ENCODE peak calls at places on chromosome 19, in four cellular contexts. One of them, this sample, is unnamed.

GRCh38 chr19:2231621-2232221 is 4.4 kb downstream of the PLEKHJ1 start:
- DNase-seq in effector memory CD4-positive, alpha-beta T cell: no peak
- DNase-seq in G401: peak; percentile 17
- DNase-seq in stimulated activated CD8-positive, alpha-beta memory T cell treated with anti-CD3 and anti-CD28 coated beads, Interleukin-2, amount 100 ng/mL, for 48 hours: no peak
- DNase-seq in this sample: no peak

GRCh38 chr19:53467503-53468262 is at the start of gene ZNF813:
- DNase-seq in G401: peak; percentile 81
- DNase-seq in stimulated activated CD8-positive, alpha-beta memory T cell treated with anti-CD3 and anti-CD28 coated beads, Interleukin-2, amount 100 ng/mL, for 48 hours: peak; percentile 96
- DNase-seq in effector memory CD4-positive, alpha-beta T cell: peak; percentile 92
- DNase-seq in this sample: peak; percentile 89

GRCh38 chr19:340620-341385 is 3.8 kb downstream of the MIER2 start:
- DNase-seq in G401: no peak
- DNase-seq in effector memory CD4-positive, alpha-beta T cell: no peak
- DNase-seq in stimulated activated CD8-positive, alpha-beta memory T cell treated with anti-CD3 and anti-CD28 coated beads, Interleukin-2, amount 100 ng/mL, for 48 hours: no peak
- DNase-seq in this sample: no peak

GRCh38 chr19:7177926-7178325 is 108.4 kb downstream of the ZNF557 start:
- DNase-seq in stimulated activated CD8-positive, alpha-beta memory T cell treated with anti-CD3 and anti-CD28 coated beads, Interleukin-2, amount 100 ng/mL, for 48 hours: no peak
- DNase-seq in effector memory CD4-positive, alpha-beta T cell: no peak
- DNase-seq in G401: no peak
- DNase-seq in this sample: no peak

GRCh38 chr19:48095637-48096175 is 14.9 kb downstream of the PLA2G4C start:
- DNase-seq in stimulated activated CD8-positive, alpha-beta memory T cell treated with anti-CD3 and anti-CD28 coated beads, Interleukin-2, amount 100 ng/mL, for 48 hours: no peak
- DNase-seq in G401: no peak
- DNase-seq in effector memory CD4-positive, alpha-beta T cell: no peak
- DNase-seq in this sample: no peak

GRCh38 chr19:48501446-48501960 is 10.1 kb downstream of the LMTK3 start:
- DNase-seq in effector memory CD4-positive, alpha-beta T cell: peak; percentile 40
- DNase-seq in G401: peak; percentile 63
- DNase-seq in stimulated activated CD8-positive, alpha-beta memory T cell treated with anti-CD3 and anti-CD28 coated beads, Interleukin-2, amount 100 ng/mL, for 48 hours: peak; percentile 51
- DNase-seq in this sample: no peak

GRCh38 chr19:2181618-2181997 is 17.9 kb downstream of the DOT1L start:
- DNase-seq in effector memory CD4-positive, alpha-beta T cell: no peak
- DNase-seq in G401: no peak
- DNase-seq in stimulated activated CD8-positive, alpha-beta memory T cell treated with anti-CD3 and anti-CD28 coated beads, Interleukin-2, amount 100 ng/mL, for 48 hours: no peak
- DNase-seq in this sample: no peak

GRCh38 chr19:55287361-55288079 is 3.7 kb downstream of the BRSK1 start:
- DNase-seq in effector memory CD4-positive, alpha-beta T cell: no peak
- DNase-seq in stimulated activated CD8-positive, alpha-beta memory T cell treated with anti-CD3 and anti-CD28 coated beads, Interleukin-2, amount 100 ng/mL, for 48 hours: no peak
- DNase-seq in G401: peak; percentile 12
- DNase-seq in this sample: no peak

GRCh38 chr19:18436651-18437478 is 1.1 kb downstream of the ISYNA1 start:
- DNase-seq in G401: peak; percentile 67
- DNase-seq in effector memory CD4-positive, alpha-beta T cell: peak; percentile 78
- DNase-seq in stimulated activated CD8-positive, alpha-beta memory T cell treated with anti-CD3 and anti-CD28 coated beads, Interleukin-2, amount 100 ng/mL, for 48 hours: peak; percentile 83
- DNase-seq in this sample: peak; percentile 86

GRCh38 chr19:18102916-18103542 is 5.5 kb downstream of the MAST3 start:
- DNase-seq in G401: no peak
- DNase-seq in stimulated activated CD8-positive, alpha-beta memory T cell treated with anti-CD3 and anti-CD28 coated beads, Interleukin-2, amount 100 ng/mL, for 48 hours: no peak
- DNase-seq in effector memory CD4-positive, alpha-beta T cell: no peak
- DNase-seq in this sample: no peak

GRCh38 chr19:56108447-56109195 is 12.5 kb downstream of the ZNF787 start:
- DNase-seq in G401: no peak
- DNase-seq in effector memory CD4-positive, alpha-beta T cell: no peak
- DNase-seq in stimulated activated CD8-positive, alpha-beta memory T cell treated with anti-CD3 and anti-CD28 coated beads, Interleukin-2, amount 100 ng/mL, for 48 hours: no peak
- DNase-seq in this sample: no peak

GRCh38 chr19:18364826-18365528 is 21.0 kb upstream of the GDF15 start:
- DNase-seq in G401: peak; percentile 56
- DNase-seq in effector memory CD4-positive, alpha-beta T cell: no peak
- DNase-seq in stimulated activated CD8-positive, alpha-beta memory T cell treated with anti-CD3 and anti-CD28 coated beads, Interleukin-2, amount 100 ng/mL, for 48 hours: no peak
- DNase-seq in this sample: peak; percentile 90

GRCh38 chr19:56301886-56302620 is 12.6 kb downstream of the ZSCAN5A start:
- DNase-seq in G401: no peak
- DNase-seq in effector memory CD4-positive, alpha-beta T cell: no peak
- DNase-seq in stimulated activated CD8-positive, alpha-beta memory T cell treated with anti-CD3 and anti-CD28 coated beads, Interleukin-2, amount 100 ng/mL, for 48 hours: no peak
- DNase-seq in this sample: no peak

GRCh38 chr19:13764821-13765394 is 586 bp downstream of the MRI1 start:
- DNase-seq in effector memory CD4-positive, alpha-beta T cell: no peak
- DNase-seq in G401: no peak
- DNase-seq in stimulated activated CD8-positive, alpha-beta memory T cell treated with anti-CD3 and anti-CD28 coated beads, Interleukin-2, amount 100 ng/mL, for 48 hours: no peak
- DNase-seq in this sample: peak; percentile 60

GRCh38 chr19:52991484-52991883 is 22.2 kb upstream of the ERVV-1 start:
- DNase-seq in stimulated activated CD8-positive, alpha-beta memory T cell treated with anti-CD3 and anti-CD28 coated beads, Interleukin-2, amount 100 ng/mL, for 48 hours: no peak
- DNase-seq in G401: peak; percentile 43
- DNase-seq in effector memory CD4-positive, alpha-beta T cell: no peak
- DNase-seq in this sample: no peak

GRCh38 chr19:1438035-1438932 is at the start of gene RPS15:
- DNase-seq in stimulated activated CD8-positive, alpha-beta memory T cell treated with anti-CD3 and anti-CD28 coated beads, Interleukin-2, amount 100 ng/mL, for 48 hours: peak; percentile 93
- DNase-seq in effector memory CD4-positive, alpha-beta T cell: peak; percentile 93
- DNase-seq in G401: peak; percentile 92
- DNase-seq in this sample: peak; percentile 99

GRCh38 chr19:12675377-12675776 is 6.3 kb downstream of the DHPS start:
- DNase-seq in effector memory CD4-positive, alpha-beta T cell: no peak
- DNase-seq in G401: no peak
- DNase-seq in stimulated activated CD8-positive, alpha-beta memory T cell treated with anti-CD3 and anti-CD28 coated beads, Interleukin-2, amount 100 ng/mL, for 48 hours: no peak
- DNase-seq in this sample: no peak

GRCh38 chr19:16457195-16457953 is 14.4 kb downstream of the EPS15L1 start:
- DNase-seq in G401: peak; percentile 67
- DNase-seq in effector memory CD4-positive, alpha-beta T cell: no peak
- DNase-seq in stimulated activated CD8-positive, alpha-beta memory T cell treated with anti-CD3 and anti-CD28 coated beads, Interleukin-2, amount 100 ng/mL, for 48 hours: no peak
- DNase-seq in this sample: no peak

This sample was measured in erythroblast.